ENCODE peak calls at places on chromosomes 3 and 15, in seven cellular contexts. One of them, this sample, is unnamed.

GRCh38 chr3:6542795-6543194 is 318.1 kb upstream of the GRM7 start:
- DNase-seq in HCT116: no peak
- DNase-seq in fibroblast of lung: no peak
- DNase-seq in stimulated activated CD4-positive, alpha-beta T cell treated with anti-CD3 and anti-CD28 coated beads, TNF-alpha, amount 100 ng/mL, for 4 hours: no peak
- DNase-seq in endodermal cell: no peak
- DNase-seq in T-helper 9 cell: no peak
- DNase-seq in H9: no peak
- DNase-seq in this sample: no peak

GRCh38 chr15:51156957-51157356 is 62.3 kb upstream of the TNFAIP8L3 start:
- DNase-seq in H9: no peak
- DNase-seq in HCT116: no peak
- DNase-seq in fibroblast of lung: no peak
- DNase-seq in endodermal cell: no peak
- DNase-seq in stimulated activated CD4-positive, alpha-beta T cell treated with anti-CD3 and anti-CD28 coated beads, TNF-alpha, amount 100 ng/mL, for 4 hours: no peak
- DNase-seq in T-helper 9 cell: no peak
- DNase-seq in this sample: no peak

GRCh38 chr15:32903591-32903990 is 185.8 kb downstream of the GREM1 start:
- DNase-seq in endodermal cell: no peak
- DNase-seq in H9: no peak
- DNase-seq in T-helper 9 cell: no peak
- DNase-seq in fibroblast of lung: no peak
- DNase-seq in HCT116: no peak
- DNase-seq in stimulated activated CD4-positive, alpha-beta T cell treated with anti-CD3 and anti-CD28 coated beads, TNF-alpha, amount 100 ng/mL, for 4 hours: no peak
- DNase-seq in this sample: no peak

GRCh38 chr15:98428253-98428989 is 219.9 kb upstream of the IGF1R start:
- DNase-seq in H9: peak
- DNase-seq in fibroblast of lung: peak
- DNase-seq in HCT116: peak
- DNase-seq in T-helper 9 cell: peak
- DNase-seq in endodermal cell: peak
- DNase-seq in stimulated activated CD4-positive, alpha-beta T cell treated with anti-CD3 and anti-CD28 coated beads, TNF-alpha, amount 100 ng/mL, for 4 hours: peak
- DNase-seq in this sample: peak

GRCh38 chr3:123951522-123952447 is 9.2 kb downstream of the CCDC14 start:
- DNase-seq in endodermal cell: no peak
- DNase-seq in H9: no peak
- DNase-seq in stimulated activated CD4-positive, alpha-beta T cell treated with anti-CD3 and anti-CD28 coated beads, TNF-alpha, amount 100 ng/mL, for 4 hours: no peak
- DNase-seq in T-helper 9 cell: no peak
- DNase-seq in fibroblast of lung: no peak
- DNase-seq in HCT116: no peak
- DNase-seq in this sample: no peak

GRCh38 chr3:115989927-115990326 is 366.6 kb downstream of the GAP43 start:
- DNase-seq in HCT116: no peak
- DNase-seq in T-helper 9 cell: no peak
- DNase-seq in H9: no peak
- DNase-seq in fibroblast of lung: peak
- DNase-seq in endodermal cell: no peak
- DNase-seq in stimulated activated CD4-positive, alpha-beta T cell treated with anti-CD3 and anti-CD28 coated beads, TNF-alpha, amount 100 ng/mL, for 4 hours: no peak
- DNase-seq in this sample: no peak

GRCh38 chr15:89768071-89768500 is 8.0 kb upstream of the MESP2 start:
- DNase-seq in fibroblast of lung: peak
- DNase-seq in H9: no peak
- DNase-seq in HCT116: no peak
- DNase-seq in endodermal cell: no peak
- DNase-seq in T-helper 9 cell: no peak
- DNase-seq in stimulated activated CD4-positive, alpha-beta T cell treated with anti-CD3 and anti-CD28 coated beads, TNF-alpha, amount 100 ng/mL, for 4 hours: no peak
- DNase-seq in this sample: no peak

GRCh38 chr3:34254285-34254684 is 455.9 kb downstream of the PDCD6IP start:
- DNase-seq in T-helper 9 cell: no peak
- DNase-seq in HCT116: no peak
- DNase-seq in endodermal cell: no peak
- DNase-seq in fibroblast of lung: no peak
- DNase-seq in stimulated activated CD4-positive, alpha-beta T cell treated with anti-CD3 and anti-CD28 coated beads, TNF-alpha, amount 100 ng/mL, for 4 hours: no peak
- DNase-seq in H9: no peak
- DNase-seq in this sample: no peak

GRCh38 chr3:197417896-197418618 is 119.6 kb upstream of the DLG1 start:
- DNase-seq in H9: no peak
- DNase-seq in HCT116: no peak
- DNase-seq in fibroblast of lung: no peak
- DNase-seq in endodermal cell: peak
- DNase-seq in T-helper 9 cell: no peak
- DNase-seq in stimulated activated CD4-positive, alpha-beta T cell treated with anti-CD3 and anti-CD28 coated beads, TNF-alpha, amount 100 ng/mL, for 4 hours: no peak
- DNase-seq in this sample: no peak

GRCh38 chr15:39680868-39681267 is 100.0 kb downstream of the THBS1 start:
- DNase-seq in HCT116: no peak
- DNase-seq in T-helper 9 cell: no peak
- DNase-seq in endodermal cell: no peak
- DNase-seq in fibroblast of lung: no peak
- DNase-seq in stimulated activated CD4-positive, alpha-beta T cell treated with anti-CD3 and anti-CD28 coated beads, TNF-alpha, amount 100 ng/mL, for 4 hours: no peak
- DNase-seq in H9: no peak
- DNase-seq in this sample: no peak

GRCh38 chr3:178263236-178263916 is 272.9 kb upstream of the KCNMB2 start:
- DNase-seq in stimulated activated CD4-positive, alpha-beta T cell treated with anti-CD3 and anti-CD28 coated beads, TNF-alpha, amount 100 ng/mL, for 4 hours: no peak
- DNase-seq in HCT116: no peak
- DNase-seq in fibroblast of lung: no peak
- DNase-seq in endodermal cell: no peak
- DNase-seq in H9: no peak
- DNase-seq in T-helper 9 cell: no peak
- DNase-seq in this sample: no peak

GRCh38 chr15:95898746-95899145 is 431.8 kb upstream of the NR2F2 start:
- DNase-seq in HCT116: no peak
- DNase-seq in endodermal cell: no peak
- DNase-seq in fibroblast of lung: no peak
- DNase-seq in T-helper 9 cell: no peak
- DNase-seq in H9: no peak
- DNase-seq in stimulated activated CD4-positive, alpha-beta T cell treated with anti-CD3 and anti-CD28 coated beads, TNF-alpha, amount 100 ng/mL, for 4 hours: no peak
- DNase-seq in this sample: no peak

GRCh38 chr3:127786358-127787070 is 35.8 kb downstream of the MGLL start:
- DNase-seq in fibroblast of lung: peak
- DNase-seq in H9: no peak
- DNase-seq in T-helper 9 cell: no peak
- DNase-seq in endodermal cell: no peak
- DNase-seq in HCT116: no peak
- DNase-seq in stimulated activated CD4-positive, alpha-beta T cell treated with anti-CD3 and anti-CD28 coated beads, TNF-alpha, amount 100 ng/mL, for 4 hours: no peak
- DNase-seq in this sample: no peak

GRCh38 chr3:59266551-59266950 is 216.7 kb upstream of the CFAP20DC start:
- DNase-seq in fibroblast of lung: no peak
- DNase-seq in HCT116: no peak
- DNase-seq in T-helper 9 cell: no peak
- DNase-seq in stimulated activated CD4-positive, alpha-beta T cell treated with anti-CD3 and anti-CD28 coated beads, TNF-alpha, amount 100 ng/mL, for 4 hours: no peak
- DNase-seq in H9: no peak
- DNase-seq in endodermal cell: no peak
- DNase-seq in this sample: no peak

GRCh38 chr3:189841474-189842205 is 210.5 kb downstream of the TP63 start:
- DNase-seq in fibroblast of lung: peak
- DNase-seq in T-helper 9 cell: no peak
- DNase-seq in stimulated activated CD4-positive, alpha-beta T cell treated with anti-CD3 and anti-CD28 coated beads, TNF-alpha, amount 100 ng/mL, for 4 hours: no peak
- DNase-seq in H9: no peak
- DNase-seq in HCT116: no peak
- DNase-seq in endodermal cell: no peak
- DNase-seq in this sample: no peak

GRCh38 chr15:32943691-32944090 is 225.9 kb downstream of the GREM1 start:
- DNase-seq in endodermal cell: no peak
- DNase-seq in HCT116: no peak
- DNase-seq in T-helper 9 cell: no peak
- DNase-seq in stimulated activated CD4-positive, alpha-beta T cell treated with anti-CD3 and anti-CD28 coated beads, TNF-alpha, amount 100 ng/mL, for 4 hours: no peak
- DNase-seq in H9: no peak
- DNase-seq in fibroblast of lung: peak
- DNase-seq in this sample: no peak

GRCh38 chr3:70242297-70242868 is 70.1 kb downstream of the MDFIC2 start:
- DNase-seq in endodermal cell: no peak
- DNase-seq in H9: no peak
- DNase-seq in HCT116: no peak
- DNase-seq in fibroblast of lung: no peak
- DNase-seq in T-helper 9 cell: no peak
- DNase-seq in stimulated activated CD4-positive, alpha-beta T cell treated with anti-CD3 and anti-CD28 coated beads, TNF-alpha, amount 100 ng/mL, for 4 hours: no peak
- DNase-seq in this sample: no peak

This sample was measured in keratinocyte.